ENCODE peak calls at places on chromosomes 16 and 17, in eight cellular contexts. W is heart left ventricle; X is activated T-helper 2 cell treated with anti-CD3 and anti-CD28 coated beads, Interferon-gamma antibody, Interleukin-2, Interleukin-4, amounts not matched to agents 10 μg/mL and 5 μg/mL and 100 μg/mL, durations not matched to agents 14 hours and 24 hours and 36 hours; C is NCI-H2107; F is caudate nucleus; Y is activated effector memory CD4-positive, alpha-beta T cell treated with Interleukin-2 at 50 U/mL for 16 hours; I is AG08395; K is stimulated activated CD4-positive, alpha-beta T cell treated with anti-CD3 and anti-CD28 coated beads, TNF-alpha, amount 100 ng/mL, for 4 hours. O is an unnamed sample.

GRCh38 chr17:59362811-59363205 is 31.4 kb downstream of the YPEL2 start:
- DNase-seq in X (no peak), Y (no peak), W (no peak), F (no peak), I (no peak), K (no peak), C (no peak), O (no peak)

GRCh38 chr17:34811561-34811960 is 149.7 kb downstream of the CCT6B start:
- DNase-seq in Y (no peak), X (no peak), C (no peak), I (no peak), F (no peak), K (no peak), W (no peak), O (no peak)

GRCh38 chr17:50630524-50631194 is 4.0 kb upstream of the ABCC3 start:
- DNase-seq in C (no peak), F (no peak), W (peak), K (peak), Y (peak), I (peak), X (peak), O (no peak)

GRCh38 chr17:47076171-47076570 is 97.1 kb upstream of the RPRML start:
- DNase-seq in F (no peak), C (no peak), W (no peak), K (no peak), I (no peak), X (no peak), Y (no peak), O (no peak)

GRCh38 chr16:89045181-89045815 is 48.4 kb upstream of the ACSF3 start:
- DNase-seq in X (no peak), Y (no peak), I (no peak), C (no peak), F (no peak), W (peak), K (no peak), O (no peak)

GRCh38 chr17:79083191-79083971 is 8.8 kb downstream of the ENGASE start:
- DNase-seq in X (no peak), I (no peak), C (no peak), W (peak), K (no peak), Y (no peak), F (no peak), O (no peak)

GRCh38 chr17:71460943-71461342 is 659.9 kb upstream of the SOX9 start:
- DNase-seq in W (no peak), K (no peak), F (peak), Y (no peak), X (no peak), I (peak), C (no peak), O (no peak)

GRCh38 chr16:12061336-12062055 is 85.0 kb downstream of the SNX29 start:
- DNase-seq in K (no peak), Y (no peak), X (no peak), C (no peak), I (no peak), W (no peak), F (no peak), O (no peak)

GRCh38 chr16:63461248-63461841 is 1425.1 kb upstream of the CDH8 start:
- DNase-seq in X (no peak), F (peak), W (no peak), C (no peak), K (no peak), Y (no peak), I (peak), O (no peak)

O was measured in amygdala.